ENCODE peak calls at places on chromosome 2, in four cellular contexts. K is GM12891, G is iris pigment epithelial cell, W is fibroblast of pulmonary artery. P is an unnamed sample.

GRCh38 chr2:43077876-43078275 is 148.5 kb downstream of the ZFP36L2 start:
- DNase-seq in K (no peak), G (no peak), W (no peak), P (no peak)

GRCh38 chr2:222338374-222338773 is 39.6 kb upstream of the PAX3 start:
- DNase-seq in K (no peak), G (no peak), W (no peak), P (no peak)

GRCh38 chr2:102122115-102122514 is 20.4 kb upstream of the IL1R1 start:
- DNase-seq in K (no peak), G (peak; percentile 96), W (peak; percentile 85), P (peak; percentile 97)

GRCh38 chr2:23327897-23328296 is 57.1 kb upstream of the KLHL29 start:
- DNase-seq in K (no peak), G (no peak), W (no peak), P (no peak)

GRCh38 chr2:49000692-49001091 is 153.6 kb downstream of the FSHR start:
- DNase-seq in K (no peak), G (no peak), W (no peak), P (no peak)

GRCh38 chr2:64459575-64459974 is 5.6 kb downstream of the LGALSL start:
- DNase-seq in K (no peak), G (no peak), W (no peak), P (no peak)

GRCh38 chr2:1494906-1495305 is 81.6 kb downstream of the TPO start:
- DNase-seq in K (no peak), G (no peak), W (no peak), P (no peak)

GRCh38 chr2:161077367-161078210 is 82.6 kb upstream of the TANK start:
- DNase-seq in K (no peak), G (peak; percentile 83), W (peak; percentile 95), P (peak; percentile 28)

GRCh38 chr2:120287183-120288015 is 34.7 kb downstream of the RALB start:
- DNase-seq in K (peak; percentile 39), G (peak; percentile 88), W (peak; percentile 52), P (peak; percentile 74)

GRCh38 chr2:132256251-132256902 is 94.6 kb upstream of the ANKRD30BL start:
- DNase-seq in K (no peak), G (no peak), W (no peak), P (no peak)

GRCh38 chr2:238420442-238420841 is 6.3 kb upstream of the ASB1 start:
- DNase-seq in K (no peak), G (no peak), W (no peak), P (no peak)

GRCh38 chr2:241933175-241933911 is 63.8 kb downstream of the RTP5 start:
- DNase-seq in K (no peak), G (peak; percentile 65), W (peak; percentile 12), P (peak; percentile 80)

GRCh38 chr2:127674241-127675209 is 805 bp downstream of the LIMS2 start:
- DNase-seq in K (peak; percentile 59), G (no peak), W (no peak), P (no peak)

GRCh38 chr2:125593036-125593435 is 1062.9 kb upstream of the GYPC start:
- DNase-seq in K (no peak), G (no peak), W (no peak), P (no peak)

GRCh38 chr2:192773044-192773443 is 578.3 kb upstream of the TMEFF2 start:
- DNase-seq in K (no peak), G (no peak), W (no peak), P (no peak)

GRCh38 chr2:5803547-5803946 is 111.4 kb downstream of the SOX11 start:
- DNase-seq in K (no peak), G (peak; percentile 39), W (no peak), P (no peak)

GRCh38 chr2:20755132-20755800 is 67.6 kb downstream of the LDAH start:
- DNase-seq in K (no peak), G (peak; percentile 11), W (peak; percentile 6), P (no peak)